ENCODE peak calls at places on chromosomes 6 and 20, in seven cellular contexts. T is CD8-positive, alpha-beta T cell; F is Right ventricle myocardium superior; I is pancreas; X is NT2/D1; M is HTR-8/SVneo; R is NCI-H2081. V is an unnamed sample.

GRCh38 chr6:69974193-69974592 is 107.8 kb downstream of the COL19A1 start:
- DNase-seq in T (no peak), F (no peak), I (no peak), X (no peak), M (no peak), R (no peak), V (no peak)

GRCh38 chr6:92979281-92979680 is 440.1 kb downstream of the EPHA7 start:
- DNase-seq in T (no peak), F (no peak), I (no peak), X (no peak), M (no peak), R (no peak), V (no peak)

GRCh38 chr6:89260832-89261231 is 43.7 kb upstream of the GABRR1 start:
- DNase-seq in T (no peak), F (no peak), I (no peak), X (no peak), M (peak; percentile 18), R (no peak), V (no peak)

GRCh38 chr6:133187657-133188453 is 53.3 kb upstream of the EYA4 start:
- DNase-seq in T (no peak), F (no peak), I (no peak), X (no peak), M (no peak), R (no peak), V (peak; percentile 21)

GRCh38 chr6:498795-499231 is 107.3 kb downstream of the IRF4 start:
- DNase-seq in T (peak; percentile 28), F (no peak), I (no peak), X (no peak), M (no peak), R (no peak), V (no peak)

GRCh38 chr6:132813173-132813856 is 1.1 kb upstream of the RPS12 start:
- DNase-seq in T (peak; percentile 46), F (peak; percentile 52), I (no peak), X (no peak), M (no peak), R (peak; percentile 41), V (no peak)

GRCh38 chr6:34248198-34248726 is 544 bp downstream of the SMIM29 start:
- DNase-seq in T (no peak), F (peak; percentile 83), I (peak; percentile 81), X (no peak), M (no peak), R (no peak), V (peak; percentile 64)

GRCh38 chr6:38702471-38703397 is at the start of gene GLO1:
- DNase-seq in T (peak; percentile 97), F (peak; percentile 99), I (peak; percentile 98), X (peak; percentile 92), M (peak; percentile 99), R (peak; percentile 96), V (peak; percentile 99)

GRCh38 chr6:167407239-167408064 is 82.6 kb downstream of the TTLL2 start:
- DNase-seq in T (no peak), F (no peak), I (no peak), X (no peak), M (no peak), R (no peak), V (no peak)

GRCh38 chr6:157075549-157076426 is 247.5 kb downstream of the TMEM242 start:
- DNase-seq in T (no peak), F (no peak), I (no peak), X (no peak), M (no peak), R (no peak), V (no peak)

GRCh38 chr6:32192608-32193039 is at the start of gene GPSM3:
- DNase-seq in T (peak; percentile 70), F (peak; percentile 81), I (no peak), X (no peak), M (no peak), R (no peak), V (no peak)

GRCh38 chr20:7770578-7770977 is 169.7 kb downstream of the HAO1 start:
- DNase-seq in T (no peak), F (no peak), I (no peak), X (no peak), M (no peak), R (peak; percentile 81), V (no peak)

GRCh38 chr6:143405381-143406154 is 44.9 kb downstream of the ADAT2 start:
- DNase-seq in T (no peak), F (no peak), I (no peak), X (no peak), M (no peak), R (no peak), V (no peak)

GRCh38 chr6:168942646-168943045 is 311.0 kb downstream of the THBS2 start:
- DNase-seq in T (no peak), F (no peak), I (no peak), X (no peak), M (no peak), R (no peak), V (no peak)

GRCh38 chr6:124714728-124715127 is 247.5 kb upstream of the RNF217 start:
- DNase-seq in T (no peak), F (no peak), I (no peak), X (no peak), M (no peak), R (no peak), V (no peak)

GRCh38 chr6:160065200-160065599 is 56.4 kb upstream of the SLC22A1 start:
- DNase-seq in T (no peak), F (no peak), I (no peak), X (no peak), M (no peak), R (no peak), V (no peak)

GRCh38 chr6:143965503-143966171 is 42.4 kb downstream of the PLAGL1 start:
- DNase-seq in T (no peak), F (no peak), I (no peak), X (no peak), M (no peak), R (no peak), V (peak; percentile 8)

GRCh38 chr6:63674635-63675034 is 39.0 kb downstream of the PHF3 start:
- DNase-seq in T (no peak), F (no peak), I (no peak), X (no peak), M (no peak), R (no peak), V (no peak)

V was measured in AG08396.